ENCODE peak calls at places on chromosomes 7 and 10, in nine cellular contexts. A is CD4-positive, alpha-beta T cell; D is T-cell; W is hippocampal formation; C is neural crest cell; O is astrocyte; Z is stimulated activated CD4-positive, alpha-beta T cell treated with anti-CD3 and anti-CD28 coated beads, Interleukin-12 subunit alpha, Interleukin-12 subunit beta, amount 100 ng/mL, for 4 hours; F is activated naive CD8-positive, alpha-beta T cell treated with anti-CD3 and anti-CD28 coated beads, Interleukin-2, amount 50 U/mL, for 16 hours; H is omental fat pad. K is an unnamed sample.

GRCh38 chr10:124647421-124648130 is 96.6 kb downstream of the FAM53B start:
- DNase-seq in A (peak), C (no peak), Z (peak), O (no peak), F (no peak), W (peak), D (peak), H (no peak), K (peak)

GRCh38 chr7:22357311-22358175 is 589 bp upstream of the RAPGEF5 start:
- DNase-seq in F (no peak), O (peak), A (no peak), Z (no peak), D (no peak), H (no peak), C (peak), W (no peak), K (peak)

GRCh38 chr7:56097700-56098099 is 4.9 kb upstream of the PHKG1 start:
- DNase-seq in O (peak), C (no peak), A (no peak), Z (no peak), D (no peak), W (no peak), H (no peak), F (no peak), K (peak)

GRCh38 chr10:84401838-84402611 is 73.6 kb downstream of the CCSER2 start:
- DNase-seq in D (no peak), C (no peak), Z (no peak), W (no peak), A (no peak), F (no peak), H (no peak), O (peak), K (no peak)

GRCh38 chr7:158076215-158076614 is 511.4 kb downstream of the PTPRN2 start:
- DNase-seq in H (no peak), W (no peak), Z (no peak), D (no peak), C (no peak), O (no peak), F (no peak), A (no peak), K (no peak)

GRCh38 chr10:24333736-24334135 is 124.8 kb downstream of the KIAA1217 start:
- DNase-seq in A (no peak), F (no peak), D (no peak), H (no peak), W (no peak), Z (no peak), O (peak), C (no peak), K (no peak)

GRCh38 chr10:23053036-23053435 is 42.3 kb upstream of the MSRB2 start:
- DNase-seq in F (no peak), A (no peak), D (no peak), C (no peak), H (no peak), Z (no peak), W (no peak), O (no peak), K (no peak)

GRCh38 chr7:24441331-24442059 is 131.8 kb upstream of the PALS2 start:
- DNase-seq in F (no peak), O (no peak), D (no peak), Z (no peak), H (no peak), C (no peak), W (no peak), A (no peak), K (no peak)

GRCh38 chr7:144455040-144455404 is 51.5 kb upstream of the NOBOX start:
- DNase-seq in D (no peak), O (no peak), W (no peak), C (no peak), H (no peak), Z (no peak), A (no peak), F (no peak), K (no peak)

K was measured in M059J.